ENCODE peak calls at places on chromosomes 13 and 19, in four cellular contexts. One of them, this sample, is unnamed.
A peak's percentile ranks its signal among the peaks of the same experiment; 100 is the strongest.

GRCh38 chr19:4967738-4968461 is 1.0 kb upstream of the KDM4B start:
- DNase-seq in HepG2: no peak
- DNase-seq in HCT116: no peak
- DNase-seq in SK-N-SH: no peak
- DNase-seq in this sample: peak; percentile 27

GRCh38 chr13:106612688-106613087 is 44.8 kb upstream of the ARGLU1 start:
- DNase-seq in HCT116: no peak
- DNase-seq in HepG2: no peak
- DNase-seq in SK-N-SH: no peak
- DNase-seq in this sample: no peak

GRCh38 chr13:21616880-21617279 is 12.9 kb upstream of the MICU2 start:
- DNase-seq in HCT116: no peak
- DNase-seq in HepG2: peak; percentile 90
- DNase-seq in SK-N-SH: no peak
- DNase-seq in this sample: no peak

GRCh38 chr19:44951179-44952159 is 3.7 kb upstream of the CLPTM1 start:
- DNase-seq in SK-N-SH: peak; percentile 82
- DNase-seq in HepG2: peak; percentile 85
- DNase-seq in HCT116: peak; percentile 66
- DNase-seq in this sample: peak; percentile 78

GRCh38 chr13:96822900-96823299 is 171.4 kb downstream of the OXGR1 start:
- DNase-seq in HCT116: peak; percentile 54
- DNase-seq in HepG2: peak; percentile 50
- DNase-seq in SK-N-SH: peak; percentile 37
- DNase-seq in this sample: peak; percentile 7

GRCh38 chr13:104779311-104779710 is 1713.1 kb upstream of the SLC10A2 start:
- DNase-seq in HepG2: no peak
- DNase-seq in HCT116: no peak
- DNase-seq in SK-N-SH: no peak
- DNase-seq in this sample: no peak

GRCh38 chr13:60454425-60454824 is 57.4 kb downstream of the TDRD3 start:
- DNase-seq in SK-N-SH: no peak
- DNase-seq in HCT116: no peak
- DNase-seq in HepG2: no peak
- DNase-seq in this sample: no peak

GRCh38 chr13:97366172-97366688 is 67.7 kb upstream of the RAP2A start:
- DNase-seq in SK-N-SH: no peak
- DNase-seq in HepG2: no peak
- DNase-seq in HCT116: no peak
- DNase-seq in this sample: no peak

GRCh38 chr13:95707442-95708389 is 30.8 kb downstream of the DNAJC3 start:
- DNase-seq in HCT116: no peak
- DNase-seq in HepG2: no peak
- DNase-seq in SK-N-SH: no peak
- DNase-seq in this sample: no peak

GRCh38 chr19:17846146-17846545 is 1.6 kb downstream of the JAK3 start:
- DNase-seq in SK-N-SH: no peak
- DNase-seq in HCT116: no peak
- DNase-seq in HepG2: no peak
- DNase-seq in this sample: no peak

GRCh38 chr13:64556391-64556790 is 2673.7 kb downstream of the PCDH9 start:
- DNase-seq in HepG2: no peak
- DNase-seq in HCT116: no peak
- DNase-seq in SK-N-SH: no peak
- DNase-seq in this sample: no peak

GRCh38 chr19:30881986-30882385 is 467.2 kb downstream of the TSHZ3 start:
- DNase-seq in HCT116: no peak
- DNase-seq in HepG2: no peak
- DNase-seq in SK-N-SH: no peak
- DNase-seq in this sample: no peak

GRCh38 chr13:29925457-29925856 is 75.0 kb upstream of the UBL3 start:
- DNase-seq in HepG2: peak; percentile 89
- DNase-seq in SK-N-SH: peak; percentile 50
- DNase-seq in HCT116: no peak
- DNase-seq in this sample: peak; percentile 13

GRCh38 chr19:52369463-52370340 is at the start of gene ZNF880:
- DNase-seq in HCT116: no peak
- DNase-seq in SK-N-SH: peak; percentile 93
- DNase-seq in HepG2: no peak
- DNase-seq in this sample: no peak

GRCh38 chr13:86051134-86052103 is 252.2 kb upstream of the SLITRK6 start:
- DNase-seq in SK-N-SH: no peak
- DNase-seq in HCT116: no peak
- DNase-seq in HepG2: no peak
- DNase-seq in this sample: peak; percentile 59

GRCh38 chr13:96984061-96984508 is 10.2 kb downstream of the OXGR1 start:
- DNase-seq in SK-N-SH: peak; percentile 57
- DNase-seq in HCT116: no peak
- DNase-seq in HepG2: no peak
- DNase-seq in this sample: peak; percentile 38

GRCh38 chr19:31223805-31224534 is 125.3 kb downstream of the TSHZ3 start:
- DNase-seq in SK-N-SH: no peak
- DNase-seq in HepG2: no peak
- DNase-seq in HCT116: no peak
- DNase-seq in this sample: no peak

GRCh38 chr19:36060430-36060829 is 5.7 kb downstream of the WDR62 start:
- DNase-seq in HCT116: no peak
- DNase-seq in SK-N-SH: peak; percentile 61
- DNase-seq in HepG2: no peak
- DNase-seq in this sample: peak; percentile 28

GRCh38 chr19:2253106-2254051 is 2.8 kb downstream of the JSRP1 start:
- DNase-seq in HCT116: no peak
- DNase-seq in HepG2: peak; percentile 45
- DNase-seq in SK-N-SH: peak; percentile 58
- DNase-seq in this sample: no peak

GRCh38 chr13:48647625-48648024 is 6.1 kb upstream of the CYSLTR2 start:
- DNase-seq in HepG2: peak; percentile 34
- DNase-seq in SK-N-SH: no peak
- DNase-seq in HCT116: no peak
- DNase-seq in this sample: peak; percentile 6

GRCh38 chr13:101941095-101941777 is 460.6 kb downstream of the FGF14 start:
- DNase-seq in HCT116: no peak
- DNase-seq in SK-N-SH: peak; percentile 14
- DNase-seq in HepG2: no peak
- DNase-seq in this sample: no peak

GRCh38 chr13:40770934-40771618 is at the start of gene MRPS31:
- DNase-seq in SK-N-SH: peak; percentile 94
- DNase-seq in HepG2: peak; percentile 92
- DNase-seq in HCT116: peak; percentile 88
- DNase-seq in this sample: peak; percentile 93

GRCh38 chr13:51364404-51365008 is 25.0 kb downstream of the SERPINE3 start:
- DNase-seq in HepG2: no peak
- DNase-seq in HCT116: no peak
- DNase-seq in SK-N-SH: no peak
- DNase-seq in this sample: no peak

GRCh38 chr19:10290876-10291553 is 1.3 kb downstream of the ICAM5 start:
- DNase-seq in HCT116: peak; percentile 50
- DNase-seq in HepG2: peak; percentile 43
- DNase-seq in SK-N-SH: peak; percentile 70
- DNase-seq in this sample: peak; percentile 81

GRCh38 chr19:40684280-40684679 is 6.2 kb downstream of the NUMBL start:
- DNase-seq in HepG2: no peak
- DNase-seq in HCT116: no peak
- DNase-seq in SK-N-SH: no peak
- DNase-seq in this sample: no peak

GRCh38 chr13:109743706-109744453 is 42.5 kb downstream of the IRS2 start:
- DNase-seq in SK-N-SH: peak; percentile 79
- DNase-seq in HCT116: no peak
- DNase-seq in HepG2: no peak
- DNase-seq in this sample: peak; percentile 16

GRCh38 chr13:34411881-34412280 is 530.2 kb upstream of the NBEA start:
- DNase-seq in HepG2: no peak
- DNase-seq in HCT116: no peak
- DNase-seq in SK-N-SH: no peak
- DNase-seq in this sample: no peak

GRCh38 chr13:91153372-91153771 is 194.1 kb upstream of the MIR17HG start:
- DNase-seq in HepG2: no peak
- DNase-seq in SK-N-SH: no peak
- DNase-seq in HCT116: no peak
- DNase-seq in this sample: no peak

DNA sequence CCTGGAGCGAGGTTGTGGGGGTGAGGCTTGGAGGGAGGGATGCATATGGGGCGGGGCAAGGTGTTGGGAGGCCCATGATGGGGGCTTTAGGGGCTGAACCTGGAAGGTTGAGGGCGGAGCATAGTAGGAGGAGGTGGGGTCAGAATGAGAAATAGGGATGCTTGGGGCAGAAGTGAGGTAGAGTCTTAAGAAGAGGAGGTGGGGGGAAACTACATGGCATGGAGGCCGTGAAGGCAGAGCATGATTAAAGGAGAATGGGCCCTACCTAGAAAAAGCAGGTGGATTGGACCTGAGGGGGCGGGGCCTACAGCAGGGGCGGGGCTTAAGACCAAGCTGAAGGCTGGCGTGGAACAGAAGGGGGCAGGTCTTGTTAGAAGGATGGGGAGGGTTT is 789 bp downstream of the NR1H2 start:
- DNase-seq in SK-N-SH: peak; percentile 69
- DNase-seq in HepG2: peak; percentile 12
- DNase-seq in HCT116: peak; percentile 58
- DNase-seq in this sample: no peak
- TF ChIP-seq JUND in SK-N-SH: no peak
- TF ChIP-seq JUND in HepG2: no peak
- TF ChIP-seq JUND in HCT116: no peak
- TF ChIP-seq JUND in this sample: no peak

GRCh38 chr19:34480971-34481821 is at the start of gene WTIP:
- DNase-seq in SK-N-SH: peak; percentile 78
- DNase-seq in HCT116: peak; percentile 18
- DNase-seq in HepG2: peak; percentile 62
- DNase-seq in this sample: peak; percentile 87

GRCh38 chr19:34480491-34480890 is 1.1 kb upstream of the WTIP start:
- DNase-seq in HepG2: no peak
- DNase-seq in SK-N-SH: no peak
- DNase-seq in HCT116: no peak
- DNase-seq in this sample: no peak

GRCh38 chr19:34484328-34484727 is 2.8 kb downstream of the WTIP start:
- DNase-seq in HepG2: no peak
- DNase-seq in SK-N-SH: no peak
- DNase-seq in HCT116: no peak
- DNase-seq in this sample: no peak

GRCh38 chr19:34482380-34483250 is 1.1 kb downstream of the WTIP start:
- DNase-seq in HepG2: no peak
- DNase-seq in SK-N-SH: peak; percentile 70
- DNase-seq in HCT116: no peak
- DNase-seq in this sample: peak; percentile 34

GRCh38 chr19:34481861-34482379 is 362 bp downstream of the WTIP start:
- DNase-seq in HepG2: no peak
- DNase-seq in SK-N-SH: peak; percentile 77
- DNase-seq in HCT116: no peak
- DNase-seq in this sample: no peak
- TF ChIP-seq JUND in HepG2: no peak
- TF ChIP-seq JUND in SK-N-SH: no peak
- TF ChIP-seq JUND in HCT116: no peak
- TF ChIP-seq JUND in this sample: no peak

GRCh38 chr13:41780736-41781708 is 179.9 kb downstream of the VWA8 start:
- DNase-seq in HepG2: no peak
- DNase-seq in SK-N-SH: no peak
- DNase-seq in HCT116: no peak
- DNase-seq in this sample: peak; percentile 80
- TF ChIP-seq JUND in HepG2: no peak
- TF ChIP-seq JUND in SK-N-SH: no peak
- TF ChIP-seq JUND in HCT116: no peak
- TF ChIP-seq JUND in this sample: no peak

GRCh38 chr19:646798-647565 is 7.3 kb downstream of the FGF22 start:
- DNase-seq in SK-N-SH: no peak
- DNase-seq in HepG2: no peak
- DNase-seq in HCT116: no peak
- DNase-seq in this sample: no peak
- TF ChIP-seq JUND in SK-N-SH: no peak
- TF ChIP-seq JUND in HepG2: no peak
- TF ChIP-seq JUND in HCT116: no peak
- TF ChIP-seq JUND in this sample: no peak

DNA sequence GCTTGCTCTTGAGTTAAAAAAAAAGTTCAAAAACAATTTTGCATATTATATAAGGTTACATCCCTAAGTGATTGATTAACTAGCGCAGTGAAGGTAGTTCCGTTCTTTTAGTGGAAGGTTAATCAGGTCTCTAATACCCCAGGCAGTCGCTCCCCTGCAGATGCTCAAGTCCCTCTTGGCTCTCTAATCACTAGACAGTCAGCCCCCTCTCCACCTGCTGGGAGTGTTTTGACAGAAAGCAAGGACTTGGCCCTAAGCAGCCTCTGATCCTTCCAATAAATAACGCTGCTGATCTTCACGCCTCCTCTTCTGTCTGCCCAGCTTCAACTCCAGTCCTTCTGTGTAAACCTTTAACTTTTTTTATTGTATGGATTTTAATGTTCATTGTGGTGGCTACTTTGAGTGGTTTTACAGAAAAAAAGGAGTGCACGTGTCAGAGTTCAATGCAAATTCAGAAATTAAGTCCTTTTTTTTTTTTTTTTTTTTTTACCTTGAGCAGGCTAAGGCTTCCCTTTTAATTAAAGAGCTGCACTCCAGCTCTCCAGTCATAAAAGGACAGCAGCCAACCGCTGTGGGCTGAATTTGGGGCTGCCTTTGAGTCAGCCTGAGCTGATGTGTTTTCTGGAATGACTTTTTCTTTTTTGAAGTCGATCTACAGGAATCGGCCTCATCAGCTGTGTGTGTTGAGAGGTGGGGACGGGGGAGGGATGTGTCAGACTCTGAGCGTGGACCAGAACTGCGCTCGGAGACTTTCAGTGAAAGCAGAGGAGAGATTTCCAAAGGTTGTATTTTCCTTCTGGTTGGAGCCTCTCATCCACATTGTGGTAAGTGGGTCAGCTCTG is 33.8 kb upstream of the MYO16 start:
- DNase-seq in HCT116: no peak
- DNase-seq in SK-N-SH: no peak
- DNase-seq in HepG2: no peak
- DNase-seq in this sample: no peak
- TF ChIP-seq JUND in HCT116: no peak
- TF ChIP-seq JUND in SK-N-SH: no peak
- TF ChIP-seq JUND in HepG2: no peak
- TF ChIP-seq JUND in this sample: no peak

DNA sequence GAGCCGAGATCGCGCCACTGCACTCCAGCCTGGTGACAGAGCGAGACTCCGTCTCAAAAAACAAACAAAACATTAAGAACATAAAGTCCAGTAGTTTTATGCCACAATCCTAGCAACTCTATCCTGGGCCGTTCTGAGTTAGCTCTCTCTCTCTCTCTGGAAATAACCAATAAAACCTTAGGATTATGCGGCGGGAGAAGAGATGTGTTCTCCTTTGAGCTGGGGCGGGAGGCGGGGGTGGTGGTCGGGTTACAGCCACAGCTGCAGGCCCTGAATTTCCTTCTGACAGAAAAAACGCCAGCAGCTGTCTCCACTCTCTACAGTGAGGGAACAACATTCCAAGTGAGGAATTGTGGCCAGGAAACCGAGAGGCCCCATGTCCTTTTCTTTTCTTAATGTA is 9.0 kb upstream of the PNMA8A start:
- DNase-seq in HepG2: no peak
- DNase-seq in SK-N-SH: no peak
- DNase-seq in HCT116: no peak
- DNase-seq in this sample: no peak
- TF ChIP-seq JUND in HepG2: no peak
- TF ChIP-seq JUND in SK-N-SH: no peak
- TF ChIP-seq JUND in HCT116: no peak
- TF ChIP-seq JUND in this sample: no peak